ENCODE peak calls at places on chromosomes 16 and 17, in four cellular contexts. J is stimulated activated CD4-positive, alpha-beta T cell treated with anti-CD3 and anti-CD28 coated beads, Interleukin-1b, Interleukin-23, amount 100 ng/mL, for 1 hour; Y is M059J; A is GM03348. N is an unnamed sample.

GRCh38 chr16:5054876-5055865 is 10.6 kb downstream of the C16orf89 start:
- DNase-seq in Y (no peak), A (no peak), J (no peak), N (no peak)

GRCh38 chr17:4134756-4135155 is 8.1 kb downstream of the ZZEF1 start:
- DNase-seq in Y (no peak), J (no peak), A (no peak), N (no peak)

GRCh38 chr17:29914819-29915537 is 15.1 kb downstream of the SSH2 start:
- DNase-seq in A (no peak), Y (no peak), J (no peak), N (no peak)

GRCh38 chr17:78485416-78486168 is 91.6 kb downstream of the DNAH17 start:
- DNase-seq in Y (no peak), J (no peak), A (no peak), N (no peak)

GRCh38 chr16:1432388-1433262 is 1.7 kb downstream of the PERCC1 start:
- DNase-seq in Y (no peak), J (no peak), A (no peak), N (no peak)

GRCh38 chr17:49213803-49214202 is 3.3 kb downstream of the ABI3 start:
- DNase-seq in J (no peak), Y (no peak), A (no peak), N (no peak)

GRCh38 chr16:56547120-56547948 is 17.5 kb upstream of the MT4 start:
- DNase-seq in J (no peak), A (peak; percentile 30), Y (peak; percentile 85), N (peak; percentile 9)

GRCh38 chr16:85537795-85538401 is 75.2 kb upstream of the GSE1 start:
- DNase-seq in A (no peak), J (no peak), Y (no peak), N (no peak)

GRCh38 chr17:4560837-4561241 is 462 bp upstream of the GGT6 start:
- DNase-seq in Y (no peak), J (no peak), A (no peak), N (peak; percentile 68)

N was measured in NCI-H1105.